ENCODE peak calls at places on chromosomes 1 and 21, in five cellular contexts. E, U, D, K and N are unnamed samples.

GRCh38 chr1:71414229-71414628 is 333.4 kb upstream of the ZRANB2 start:
- DNase-seq in E (no peak), U (no peak), D (no peak), K (no peak), N (no peak)

GRCh38 chr1:93698351-93699112 is 16.9 kb upstream of the BCAR3 start:
- DNase-seq in E (no peak), U (no peak), D (no peak), K (no peak), N (no peak)

GRCh38 chr1:118077331-118078055 is 107.5 kb downstream of the SPAG17 start:
- DNase-seq in E (no peak), U (peak; percentile 63), D (no peak), K (no peak), N (no peak)

GRCh38 chr1:96882096-96882495 is 160.5 kb downstream of the PTBP2 start:
- DNase-seq in E (no peak), U (no peak), D (no peak), K (no peak), N (no peak)

GRCh38 chr1:35708179-35708891 is 10.3 kb downstream of the C1orf216 start:
- DNase-seq in E (no peak), U (no peak), D (no peak), K (no peak), N (no peak)

GRCh38 chr1:245986404-245987221 is 520.5 kb downstream of the SMYD3 start:
- DNase-seq in E (no peak), U (peak; percentile 93), D (no peak), K (no peak), N (no peak)

GRCh38 chr21:44013380-44014088 is 1.4 kb downstream of the TRAPPC10 start:
- DNase-seq in E (no peak), U (peak; percentile 28), D (no peak), K (peak; percentile 13), N (no peak)

GRCh38 chr1:16013220-16013907 is 4.5 kb downstream of the HSPB7 start:
- DNase-seq in E (no peak), U (peak; percentile 64), D (no peak), K (no peak), N (no peak)

GRCh38 chr1:58412071-58412580 is 134.4 kb downstream of the OMA1 start:
- DNase-seq in E (no peak), U (peak; percentile 17), D (no peak), K (no peak), N (no peak)

GRCh38 chr1:3564921-3565831 is 46.1 kb downstream of the MEGF6 start:
- DNase-seq in E (no peak), U (peak; percentile 38), D (peak; percentile 30), K (peak; percentile 19), N (no peak)